ENCODE peak calls at places on chromosome 9, in four cellular contexts. Q, O, N and S are unnamed samples.

GRCh38 chr9:1051286-1052118 is 1.3 kb downstream of the DMRT2 start:
- DNase-seq in O (peak; percentile 66), Q (no peak), N (no peak), S (no peak)

GRCh38 chr9:68872026-68872501 is 141.8 kb downstream of the PRKACG start:
- DNase-seq in N (peak; percentile 48), O (no peak), Q (no peak), S (no peak)

GRCh38 chr9:8338249-8338721 is 538.7 kb upstream of the DMAC1 start:
- DNase-seq in Q (peak; percentile 29), N (no peak), O (no peak), S (no peak)

GRCh38 chr9:105694848-105695581 is 674 bp downstream of the TMEM38B start:
- DNase-seq in O (peak; percentile 74), N (peak; percentile 53), Q (peak; percentile 38), S (peak; percentile 87)

GRCh38 chr9:81689343-81690175 is at the start of gene TLE1:
- DNase-seq in Q (peak; percentile 98), N (peak; percentile 99), O (peak; percentile 99), S (peak; percentile 99)

GRCh38 chr9:9914174-9914573 is 698.6 kb downstream of the PTPRD start:
- DNase-seq in Q (no peak), O (no peak), N (no peak), S (no peak)

GRCh38 chr9:96075757-96076156 is 200.3 kb downstream of the ERCC6L2 start:
- DNase-seq in N (no peak), O (no peak), Q (no peak), S (no peak)

GRCh38 chr9:131273146-131273545 is 3.2 kb downstream of the FAM78A start:
- DNase-seq in N (peak; percentile 85), O (peak; percentile 49), Q (no peak), S (no peak)

GRCh38 chr9:95808001-95808400 is 67.5 kb upstream of the ERCC6L2 start:
- DNase-seq in O (no peak), Q (no peak), N (no peak), S (no peak)

GRCh38 chr9:60546406-60546805 is 367.8 kb upstream of the SPATA31A5 start:
- DNase-seq in Q (no peak), O (no peak), N (no peak), S (no peak)

GRCh38 chr9:38074441-38074943 is 5.5 kb upstream of the SHB start:
- DNase-seq in N (no peak), Q (peak; percentile 57), O (no peak), S (peak; percentile 54)

GRCh38 chr9:38272710-38273109 is 119.8 kb upstream of the ALDH1B1 start:
- DNase-seq in N (no peak), O (no peak), Q (no peak), S (no peak)

GRCh38 chr9:121249563-121249962 is 18.4 kb upstream of the GSN start:
- DNase-seq in O (no peak), N (no peak), Q (no peak), S (no peak)

GRCh38 chr9:68844623-68845612 is 139.9 kb downstream of the PIP5K1B start:
- DNase-seq in O (peak; percentile 29), Q (no peak), N (peak; percentile 53), S (no peak)

GRCh38 chr9:9893837-9894236 is 719.0 kb downstream of the PTPRD start:
- DNase-seq in O (no peak), Q (no peak), N (no peak), S (no peak)

GRCh38 chr9:96073531-96074284 is 198.2 kb downstream of the ERCC6L2 start:
- DNase-seq in O (no peak), N (no peak), Q (no peak), S (no peak)

GRCh38 chr9:3863114-3863528 is 337.3 kb upstream of the RFX3 start:
- DNase-seq in Q (peak; percentile 94), N (peak; percentile 9), O (no peak), S (no peak)

GRCh38 chr9:123929177-123929869 is 603 bp downstream of the DENND1A start:
- DNase-seq in Q (no peak), O (peak; percentile 37), N (no peak), S (peak; percentile 49)

GRCh38 chr9:99057665-99058625 is 47.0 kb upstream of the TGFBR1 start:
- DNase-seq in Q (peak; percentile 89), N (no peak), O (no peak), S (peak; percentile 72)

GRCh38 chr9:69172895-69173294 is 1.2 kb upstream of the TJP2 start:
- DNase-seq in O (no peak), N (no peak), Q (no peak), S (no peak)

GRCh38 chr9:34611251-34611810 is 566 bp downstream of the RPP25L start:
- DNase-seq in O (no peak), N (no peak), Q (no peak), S (no peak)

GRCh38 chr9:33686942-33687341 is 108.4 kb upstream of the PRSS3 start:
- DNase-seq in N (no peak), O (no peak), Q (no peak), S (no peak)

GRCh38 chr9:18658764-18659705 is 185.1 kb downstream of the ADAMTSL1 start:
- DNase-seq in N (no peak), O (no peak), Q (peak; percentile 84), S (no peak)

GRCh38 chr9:81686614-81687520 is 2.5 kb downstream of the TLE1 start:
- DNase-seq in N (peak; percentile 84), O (peak; percentile 90), Q (peak; percentile 72), S (peak; percentile 85)

GRCh38 chr9:97307500-97308163 is at the start of gene CCDC180:
- DNase-seq in N (peak; percentile 45), O (peak; percentile 58), Q (no peak), S (no peak)

GRCh38 chr9:89461302-89461701 is 36.6 kb downstream of the SEMA4D start:
- DNase-seq in Q (peak; percentile 84), O (no peak), N (no peak), S (no peak)

GRCh38 chr9:68950188-68950587 is 63.7 kb downstream of the PRKACG start:
- DNase-seq in N (no peak), O (no peak), Q (no peak), S (no peak)

GRCh38 chr9:113645224-113645971 is 181.9 kb downstream of the RGS3 start:
- DNase-seq in Q (no peak), O (no peak), N (no peak), S (no peak)

GRCh38 chr9:78278177-78278777 is 18.6 kb upstream of the PSAT1 start:
- DNase-seq in O (no peak), N (no peak), Q (peak; percentile 84), S (no peak)

GRCh38 chr9:122220673-122221222 is 8.0 kb downstream of the LHX6 start:
- DNase-seq in O (no peak), N (no peak), Q (no peak), S (no peak)

GRCh38 chr9:77543131-77543822 is 104.8 kb downstream of the GNA14 start:
- DNase-seq in Q (no peak), O (no peak), N (no peak), S (no peak)

GRCh38 chr9:106892632-106893031 is 29.7 kb downstream of the ZNF462 start:
- DNase-seq in O (peak; percentile 20), N (peak; percentile 41), Q (peak; percentile 98), S (peak; percentile 42)

GRCh38 chr9:20022410-20022809 is 233.6 kb upstream of the SLC24A2 start:
- DNase-seq in O (no peak), N (no peak), Q (peak; percentile 51), S (no peak)

GRCh38 chr9:92664394-92665152 is 5.4 kb downstream of the IPPK start:
- DNase-seq in Q (peak; percentile 47), N (no peak), O (no peak), S (peak; percentile 37)

GRCh38 chr9:92666236-92666635 is 3.7 kb downstream of the IPPK start:
- DNase-seq in O (no peak), Q (no peak), N (no peak), S (peak; percentile 24)

GRCh38 chr9:92665836-92666235 is 4.1 kb downstream of the IPPK start:
- DNase-seq in N (no peak), O (no peak), Q (no peak), S (no peak)

GRCh38 chr9:92668746-92669526 is 995 bp downstream of the IPPK start:
- DNase-seq in O (peak; percentile 76), N (peak; percentile 56), Q (peak; percentile 72), S (no peak)

GRCh38 chr9:92666912-92667532 is 2.9 kb downstream of the IPPK start:
- DNase-seq in Q (no peak), O (no peak), N (no peak), S (no peak)
- H3K4me1 ChIP-seq in Q (peaks cover 25% of the 10 kb centered on the region), O (no peaks in the 10 kb centered on the region), N (peaks cover 58% of the 10 kb centered on the region), S (peaks cover 34% of the 10 kb centered on the region)

DNA sequence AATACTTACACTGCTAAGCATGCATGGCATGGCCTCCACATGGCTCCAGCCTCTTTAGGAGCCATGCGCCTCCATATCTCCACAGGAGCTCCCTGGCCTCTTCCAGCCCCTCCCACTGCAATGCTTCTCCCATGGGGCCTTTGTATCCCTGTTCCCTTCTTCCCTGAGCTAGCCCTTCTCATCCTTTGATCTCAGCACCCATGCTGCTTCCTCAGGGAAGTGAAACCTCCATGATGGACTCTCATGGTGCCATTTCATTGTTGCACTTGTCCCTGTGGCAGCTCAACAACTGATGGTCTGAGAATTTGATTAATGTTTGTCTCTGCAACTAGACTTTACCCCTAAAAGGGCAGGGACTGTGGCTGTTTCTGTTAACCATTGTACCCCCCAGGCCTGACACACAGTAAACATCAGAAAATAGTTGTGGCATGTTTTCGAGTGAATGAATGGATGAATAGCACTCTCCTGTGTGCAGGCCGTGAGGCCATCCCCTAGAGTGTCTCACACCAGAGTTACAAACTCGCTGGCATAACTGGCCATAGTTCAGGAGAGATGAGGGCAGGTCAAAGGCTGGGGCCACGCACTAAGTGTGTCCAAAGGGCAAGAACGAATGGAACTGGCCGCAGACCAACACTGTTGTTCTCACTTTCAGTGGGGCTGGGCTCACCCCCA is 6.6 kb downstream of the IDNK start:
- DNase-seq in Q (no peak), N (no peak), O (peak; percentile 80), S (no peak)
- H3K4me1 ChIP-seq in Q (no peaks in the 10 kb centered on the region), N (no peaks in the 10 kb centered on the region), O (peaks cover 2% of the 10 kb centered on the region), S (no peaks in the 10 kb centered on the region)

DNA sequence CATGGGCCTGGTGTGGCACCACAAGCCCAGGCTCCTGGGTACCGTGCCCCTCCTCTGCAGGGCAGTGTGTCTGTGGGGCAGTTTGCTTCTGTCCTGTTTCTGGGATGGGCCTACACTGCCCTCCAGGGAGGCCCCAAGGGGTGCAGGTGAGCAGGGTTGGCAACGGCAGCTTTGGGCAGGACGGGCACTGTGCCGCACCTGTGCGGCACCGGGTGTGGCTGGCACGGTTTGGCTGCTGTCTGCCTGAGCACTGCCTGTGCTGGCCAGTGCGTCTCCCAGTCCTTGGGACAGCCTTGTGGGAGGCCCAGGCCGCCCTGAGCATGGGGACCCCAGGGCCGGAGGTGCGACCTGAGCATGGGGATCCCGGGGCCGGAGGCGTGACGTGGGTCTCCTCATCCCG is 37.2 kb downstream of the RXRA start:
- DNase-seq in O (no peak), N (no peak), Q (no peak), S (no peak)
- H3K4me1 ChIP-seq in O (peaks cover 2% of the 10 kb centered on the region), N (peaks cover 95% of the 10 kb centered on the region), Q (peaks cover 21% of the 10 kb centered on the region), S (peaks cover 29% of the 10 kb centered on the region)

DNA sequence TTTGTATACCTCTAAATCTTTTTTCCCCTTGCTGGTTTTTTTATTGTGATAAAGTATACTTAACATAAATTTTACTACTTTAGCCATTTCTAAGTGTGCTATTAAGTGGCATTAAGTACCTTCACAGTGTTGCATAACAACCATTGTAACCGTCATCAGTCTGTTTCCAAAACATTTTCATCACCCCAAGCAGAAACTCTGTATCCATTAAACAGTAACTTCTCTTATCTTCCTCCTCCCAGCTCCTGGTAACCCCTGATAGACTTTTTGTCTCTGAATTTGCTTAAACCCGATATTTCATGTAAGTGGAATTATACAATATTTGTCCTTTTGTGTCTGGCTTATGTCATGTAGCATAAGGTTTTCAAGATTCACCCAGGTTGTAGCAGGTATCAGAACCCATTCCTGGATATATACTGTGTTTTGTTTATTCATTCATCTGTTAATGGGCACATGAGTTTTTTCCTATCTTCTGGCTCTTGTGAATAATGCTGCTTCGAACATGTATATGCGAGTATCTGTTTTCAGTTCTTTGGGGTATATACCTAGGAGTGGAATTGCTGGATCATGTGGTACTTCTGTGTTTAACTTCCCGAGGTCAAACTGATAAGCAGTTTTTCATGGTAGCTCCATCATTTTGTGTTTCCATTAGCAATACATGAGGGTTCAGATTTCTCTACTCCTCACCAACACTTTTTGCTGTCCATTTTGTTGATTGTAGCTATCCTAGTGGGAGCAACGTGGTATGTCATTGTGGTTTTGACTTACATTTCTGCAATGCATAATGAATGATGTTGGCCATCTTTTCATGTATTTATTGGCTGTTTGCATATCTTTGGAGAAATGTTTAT is 66.5 kb downstream of the EHMT1 start:
- DNase-seq in N (no peak), O (no peak), Q (peak; percentile 69), S (no peak)
- H3K4me1 ChIP-seq in N (peaks cover 52% of the 10 kb centered on the region), O (no peaks in the 10 kb centered on the region), Q (peaks cover 6% of the 10 kb centered on the region), S (peaks cover 45% of the 10 kb centered on the region)